ENCODE peak calls at places on chromosomes 2 and 18, in six cellular contexts. E is CD8-positive, alpha-beta T cell; M is fibroblast of villous mesenchyme; U is psoas muscle; O is kidney tubule cell; K is DMS 273 treated with DMSO at 0.1 percent for 48 hours. F is an unnamed sample.

GRCh38 chr2:16626497-16626896 is 39.1 kb downstream of the CYRIA start:
- DNase-seq in U (peak), M (peak), E (no peak), O (peak), K (no peak), F (no peak)

GRCh38 chr2:166419616-166419934 is 43.8 kb upstream of the SCN9A start:
- DNase-seq in M (peak), U (no peak), E (no peak), K (no peak), O (peak), F (no peak)

GRCh38 chr2:194545978-194546377 is 1111.0 kb upstream of the SLC39A10 start:
- DNase-seq in K (no peak), M (no peak), E (no peak), U (no peak), O (peak), F (no peak)

GRCh38 chr2:238881353-238882082 is 33.6 kb downstream of the TWIST2 start:
- DNase-seq in K (no peak), U (no peak), M (no peak), E (no peak), O (no peak), F (no peak)

GRCh38 chr18:76467371-76468190 is 27.5 kb downstream of the ZNF516 start:
- DNase-seq in E (no peak), M (peak), K (no peak), U (peak), O (no peak), F (no peak)

GRCh38 chr18:63679820-63680606 is 18.3 kb upstream of the SERPINB3 start:
- DNase-seq in K (no peak), O (no peak), E (no peak), U (no peak), M (no peak), F (no peak)

GRCh38 chr2:67616749-67617148 is 219.6 kb downstream of the ETAA1 start:
- DNase-seq in M (peak), E (no peak), O (no peak), K (no peak), U (no peak), F (no peak)

GRCh38 chr2:73939419-73939818 is 12.7 kb downstream of the DGUOK start:
- DNase-seq in U (peak), M (peak), O (peak), E (no peak), K (no peak), F (peak)

GRCh38 chr2:120641366-120641771 is 94.3 kb upstream of the GLI2 start:
- DNase-seq in U (no peak), O (no peak), M (no peak), E (no peak), K (no peak), F (no peak)

GRCh38 chr2:33134086-33134763 is 187.5 kb downstream of the LTBP1 start:
- DNase-seq in U (peak), O (peak), K (peak), E (no peak), M (peak), F (no peak)